ENCODE peak calls at places on chromosome 3, in nine cellular contexts. One of them, this sample, is unnamed.

GRCh38 chr3:100023150-100023549 is 91.2 kb downstream of the FILIP1L start:
- DNase-seq in K562: no peak
- DNase-seq in suprapubic skin: no peak
- DNase-seq in transverse colon: no peak
- DNase-seq in stomach: no peak
- DNase-seq in H1: no peak
- DNase-seq in GM12878: no peak
- DNase-seq in HepG2: peak
- DNase-seq in upper lobe of left lung: no peak
- DNase-seq in this sample: no peak

GRCh38 chr3:170909129-170909903 is 879 bp upstream of the EIF5A2 start:
- DNase-seq in K562: no peak
- DNase-seq in suprapubic skin: no peak
- DNase-seq in transverse colon: no peak
- DNase-seq in stomach: no peak
- DNase-seq in H1: no peak
- DNase-seq in GM12878: no peak
- DNase-seq in HepG2: peak
- DNase-seq in upper lobe of left lung: no peak
- DNase-seq in this sample: peak

GRCh38 chr3:139198929-139199328 is 144.9 kb upstream of the MRPS22 start:
- DNase-seq in K562: no peak
- DNase-seq in suprapubic skin: no peak
- DNase-seq in transverse colon: no peak
- DNase-seq in stomach: no peak
- DNase-seq in H1: no peak
- DNase-seq in GM12878: no peak
- DNase-seq in HepG2: no peak
- DNase-seq in upper lobe of left lung: no peak
- DNase-seq in this sample: no peak

GRCh38 chr3:196660381-196661166 is 21.1 kb downstream of the NRROS start:
- DNase-seq in K562: no peak
- DNase-seq in suprapubic skin: no peak
- DNase-seq in transverse colon: no peak
- DNase-seq in stomach: peak
- DNase-seq in H1: no peak
- DNase-seq in GM12878: no peak
- DNase-seq in HepG2: no peak
- DNase-seq in upper lobe of left lung: peak
- DNase-seq in this sample: no peak

GRCh38 chr3:127914584-127914983 is 448 bp upstream of the KBTBD12 start:
- DNase-seq in K562: no peak
- DNase-seq in suprapubic skin: no peak
- DNase-seq in transverse colon: no peak
- DNase-seq in stomach: no peak
- DNase-seq in H1: no peak
- DNase-seq in GM12878: no peak
- DNase-seq in HepG2: no peak
- DNase-seq in upper lobe of left lung: no peak
- DNase-seq in this sample: no peak

GRCh38 chr3:140922634-140923033 is 19.0 kb upstream of the SLC25A36 start:
- DNase-seq in K562: peak
- DNase-seq in suprapubic skin: no peak
- DNase-seq in transverse colon: no peak
- DNase-seq in stomach: no peak
- DNase-seq in H1: no peak
- DNase-seq in GM12878: no peak
- DNase-seq in HepG2: no peak
- DNase-seq in upper lobe of left lung: no peak
- DNase-seq in this sample: no peak

GRCh38 chr3:19881036-19881435 is 53.0 kb downstream of the EFHB start:
- DNase-seq in K562: no peak
- DNase-seq in suprapubic skin: no peak
- DNase-seq in transverse colon: no peak
- DNase-seq in stomach: no peak
- DNase-seq in H1: no peak
- DNase-seq in GM12878: no peak
- DNase-seq in HepG2: no peak
- DNase-seq in upper lobe of left lung: no peak
- DNase-seq in this sample: no peak

GRCh38 chr3:64405211-64405818 is 180.0 kb upstream of the PRICKLE2 start:
- DNase-seq in K562: no peak
- DNase-seq in suprapubic skin: no peak
- DNase-seq in transverse colon: no peak
- DNase-seq in stomach: no peak
- DNase-seq in H1: no peak
- DNase-seq in GM12878: no peak
- DNase-seq in HepG2: no peak
- DNase-seq in upper lobe of left lung: no peak
- DNase-seq in this sample: no peak

GRCh38 chr3:39386331-39386730 is 3.2 kb downstream of the SLC25A38 start:
- DNase-seq in K562: no peak
- DNase-seq in suprapubic skin: no peak
- DNase-seq in transverse colon: no peak
- DNase-seq in stomach: no peak
- DNase-seq in H1: no peak
- DNase-seq in GM12878: no peak
- DNase-seq in HepG2: no peak
- DNase-seq in upper lobe of left lung: no peak
- DNase-seq in this sample: no peak

GRCh38 chr3:39384665-39385000 is 1.5 kb downstream of the SLC25A38 start:
- DNase-seq in K562: no peak
- DNase-seq in suprapubic skin: no peak
- DNase-seq in transverse colon: no peak
- DNase-seq in stomach: no peak
- DNase-seq in H1: no peak
- DNase-seq in GM12878: no peak
- DNase-seq in HepG2: no peak
- DNase-seq in upper lobe of left lung: no peak
- DNase-seq in this sample: no peak

GRCh38 chr3:39387411-39387975 is 4.3 kb downstream of the SLC25A38 start:
- DNase-seq in K562: no peak
- DNase-seq in suprapubic skin: no peak
- DNase-seq in transverse colon: no peak
- DNase-seq in stomach: no peak
- DNase-seq in H1: no peak
- DNase-seq in GM12878: no peak
- DNase-seq in HepG2: no peak
- DNase-seq in upper lobe of left lung: no peak
- DNase-seq in this sample: no peak

GRCh38 chr3:39385456-39386098 is 2.4 kb downstream of the SLC25A38 start:
- DNase-seq in K562: peak
- DNase-seq in suprapubic skin: no peak
- DNase-seq in transverse colon: no peak
- DNase-seq in stomach: no peak
- DNase-seq in H1: no peak
- DNase-seq in GM12878: no peak
- DNase-seq in HepG2: no peak
- DNase-seq in upper lobe of left lung: no peak
- DNase-seq in this sample: no peak

GRCh38 chr3:39388741-39389248 is 5.6 kb downstream of the SLC25A38 start:
- DNase-seq in K562: peak
- DNase-seq in suprapubic skin: no peak
- DNase-seq in transverse colon: no peak
- DNase-seq in stomach: no peak
- DNase-seq in H1: no peak
- DNase-seq in GM12878: peak
- DNase-seq in HepG2: no peak
- DNase-seq in upper lobe of left lung: no peak
- DNase-seq in this sample: no peak
- TF ChIP-seq POLR2A in K562: no peak
- TF ChIP-seq POLR2A in suprapubic skin: no peak
- TF ChIP-seq POLR2A in transverse colon: no peak
- TF ChIP-seq POLR2A in stomach: no peak
- TF ChIP-seq POLR2A in H1: no peak
- TF ChIP-seq POLR2A in GM12878: no peak
- TF ChIP-seq POLR2A in HepG2: no peak
- TF ChIP-seq POLR2A in upper lobe of left lung: no peak
- TF ChIP-seq POLR2A in this sample: no peak

GRCh38 chr3:57192028-57192427 is 7.8 kb downstream of the HESX1 start:
- DNase-seq in K562: no peak
- DNase-seq in suprapubic skin: no peak
- DNase-seq in transverse colon: no peak
- DNase-seq in stomach: no peak
- DNase-seq in H1: no peak
- DNase-seq in GM12878: no peak
- DNase-seq in HepG2: no peak
- DNase-seq in upper lobe of left lung: no peak
- DNase-seq in this sample: no peak
- TF ChIP-seq EP300 in K562: no peak
- TF ChIP-seq EP300 in suprapubic skin: no peak
- TF ChIP-seq EP300 in transverse colon: no peak
- TF ChIP-seq EP300 in stomach: no peak
- TF ChIP-seq EP300 in H1: no peak
- TF ChIP-seq EP300 in GM12878: no peak
- TF ChIP-seq EP300 in HepG2: no peak
- TF ChIP-seq EP300 in upper lobe of left lung: no peak
- TF ChIP-seq EP300 in this sample: no peak

GRCh38 chr3:114151091-114151490 is 27.8 kb downstream of the DRD3 start:
- DNase-seq in K562: no peak
- DNase-seq in suprapubic skin: no peak
- DNase-seq in transverse colon: no peak
- DNase-seq in stomach: no peak
- DNase-seq in H1: no peak
- DNase-seq in GM12878: no peak
- DNase-seq in HepG2: no peak
- DNase-seq in upper lobe of left lung: no peak
- DNase-seq in this sample: no peak

GRCh38 chr3:114157321-114157720 is 21.5 kb downstream of the DRD3 start:
- DNase-seq in K562: no peak
- DNase-seq in suprapubic skin: no peak
- DNase-seq in transverse colon: no peak
- DNase-seq in stomach: no peak
- DNase-seq in H1: no peak
- DNase-seq in GM12878: no peak
- DNase-seq in HepG2: no peak
- DNase-seq in upper lobe of left lung: no peak
- DNase-seq in this sample: no peak

GRCh38 chr3:114154321-114154821 is 24.5 kb downstream of the DRD3 start:
- DNase-seq in K562: no peak
- DNase-seq in suprapubic skin: no peak
- DNase-seq in transverse colon: no peak
- DNase-seq in stomach: no peak
- DNase-seq in H1: peak
- DNase-seq in GM12878: no peak
- DNase-seq in HepG2: no peak
- DNase-seq in upper lobe of left lung: no peak
- DNase-seq in this sample: no peak

GRCh38 chr3:114155370-114155821 is 23.5 kb downstream of the DRD3 start:
- DNase-seq in K562: peak
- DNase-seq in suprapubic skin: no peak
- DNase-seq in transverse colon: peak
- DNase-seq in stomach: no peak
- DNase-seq in H1: peak
- DNase-seq in GM12878: no peak
- DNase-seq in HepG2: peak
- DNase-seq in upper lobe of left lung: no peak
- DNase-seq in this sample: no peak

DNA sequence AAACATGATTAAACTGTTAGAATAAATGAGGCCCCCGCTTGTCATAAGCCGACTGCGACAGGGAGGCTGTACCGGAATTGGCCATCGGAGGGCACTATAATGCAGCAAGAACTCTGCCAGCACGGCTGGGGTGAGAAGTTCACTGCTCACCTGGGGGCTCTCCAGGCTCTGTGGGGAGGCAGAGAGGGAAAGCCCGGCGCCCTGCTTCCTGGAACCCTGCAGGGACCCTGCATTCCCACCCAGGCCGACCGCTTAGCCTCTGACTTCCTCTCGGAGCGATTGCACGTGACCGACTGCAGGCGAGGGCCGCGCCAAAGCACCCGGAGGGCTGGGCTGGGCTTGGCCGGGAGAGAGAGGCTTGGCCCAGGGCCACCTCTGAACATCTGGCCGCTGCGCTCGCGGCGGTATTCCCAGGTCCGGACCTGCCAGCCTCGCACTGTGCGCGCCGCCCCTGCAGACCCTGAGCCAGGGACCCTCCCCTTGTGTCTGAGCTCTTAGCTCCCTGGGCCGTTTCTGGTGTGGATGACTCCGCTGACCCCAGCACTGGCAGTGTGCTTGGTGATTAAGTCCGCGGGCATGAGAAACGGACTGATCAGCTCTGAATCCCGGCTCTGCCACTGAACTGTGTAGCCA is 26.2 kb downstream of the DRD3 start:
- DNase-seq in K562: peak
- DNase-seq in suprapubic skin: peak
- DNase-seq in transverse colon: peak
- DNase-seq in stomach: peak
- DNase-seq in H1: peak
- DNase-seq in GM12878: peak
- DNase-seq in HepG2: peak
- DNase-seq in upper lobe of left lung: peak
- DNase-seq in this sample: peak
- TF ChIP-seq POLR2AphosphoS5 in K562: no peak
- TF ChIP-seq POLR2AphosphoS5 in suprapubic skin: no peak
- TF ChIP-seq POLR2AphosphoS5 in transverse colon: no peak
- TF ChIP-seq POLR2AphosphoS5 in stomach: peak
- TF ChIP-seq POLR2AphosphoS5 in H1: no peak
- TF ChIP-seq POLR2AphosphoS5 in GM12878: no peak
- TF ChIP-seq POLR2AphosphoS5 in HepG2: no peak
- TF ChIP-seq POLR2AphosphoS5 in upper lobe of left lung: no peak
- TF ChIP-seq POLR2AphosphoS5 in this sample: peak

GRCh38 chr3:50611464-50612233 is at the start of gene CISH:
- DNase-seq in K562: peak
- DNase-seq in suprapubic skin: peak
- DNase-seq in transverse colon: peak
- DNase-seq in stomach: peak
- DNase-seq in H1: peak
- DNase-seq in GM12878: no peak
- DNase-seq in HepG2: peak
- DNase-seq in upper lobe of left lung: peak
- DNase-seq in this sample: peak
- TF ChIP-seq POLR2A in K562: peak
- TF ChIP-seq POLR2A in suprapubic skin: no peak
- TF ChIP-seq POLR2A in transverse colon: peak
- TF ChIP-seq POLR2A in stomach: no peak
- TF ChIP-seq POLR2A in H1: no peak
- TF ChIP-seq POLR2A in GM12878: peak
- TF ChIP-seq POLR2A in HepG2: no peak
- TF ChIP-seq POLR2A in upper lobe of left lung: peak
- TF ChIP-seq POLR2A in this sample: peak